ENCODE peak calls at places on chromosomes 11 and 22, in eight cellular contexts. F is heart left ventricle, A is colonic mucosa, M is right atrium auricular region, G is adrenal gland, N is BE2C, K is fibroblast of pulmonary artery, S is gastrocnemius medialis. E is an unnamed sample.

GRCh38 chr11:9825315-9825714 is 161.4 kb downstream of the SWAP70 start:
- DNase-seq in F (no peak), A (no peak), M (no peak), G (no peak), N (no peak), K (peak; percentile 10), S (no peak), E (no peak)

GRCh38 chr11:12066799-12067508 is 43.4 kb upstream of the MICAL2 start:
- DNase-seq in F (no peak), A (peak; percentile 66), M (no peak), G (peak; percentile 58), N (no peak), K (peak; percentile 53), S (peak; percentile 90), E (no peak)

GRCh38 chr11:118078972-118079411 is 2.1 kb downstream of the TMPRSS4 start:
- DNase-seq in F (no peak), A (no peak), M (no peak), G (no peak), N (no peak), K (no peak), S (no peak), E (no peak)

GRCh38 chr22:44139773-44140172 is 41.0 kb upstream of the PARVG start:
- DNase-seq in F (no peak), A (no peak), M (no peak), G (no peak), N (no peak), K (no peak), S (no peak), E (no peak)

GRCh38 chr11:2699185-2699530 is 636 bp downstream of the KCNQ1OT1 start:
- DNase-seq in F (no peak), A (peak; percentile 30), M (no peak), G (peak; percentile 68), N (peak; percentile 21), K (no peak), S (peak; percentile 24), E (peak; percentile 24)

GRCh38 chr11:109123811-109124787 is 297.9 kb upstream of the C11orf87 start:
- DNase-seq in F (peak; percentile 75), A (no peak), M (no peak), G (no peak), N (no peak), K (peak; percentile 35), S (no peak), E (no peak)

GRCh38 chr11:118791961-118792578 is 1.1 kb upstream of the DDX6 start:
- DNase-seq in F (peak; percentile 53), A (peak; percentile 53), M (no peak), G (no peak), N (peak; percentile 30), K (peak; percentile 11), S (peak; percentile 21), E (peak; percentile 69)

GRCh38 chr11:94175545-94175944 is 46.9 kb downstream of the PANX1 start:
- DNase-seq in F (no peak), A (no peak), M (no peak), G (no peak), N (no peak), K (peak; percentile 79), S (no peak), E (no peak)

GRCh38 chr11:116563028-116563712 is 209.6 kb downstream of the BUD13 start:
- DNase-seq in F (peak; percentile 29), A (no peak), M (no peak), G (no peak), N (peak; percentile 59), K (peak; percentile 6), S (peak; percentile 41), E (no peak)

GRCh38 chr11:76153609-76153949 is 52.7 kb downstream of the WNT11 start:
- DNase-seq in F (no peak), A (no peak), M (peak; percentile 76), G (peak; percentile 58), N (no peak), K (peak; percentile 14), S (no peak), E (no peak)

GRCh38 chr22:38727123-38727522 is 21.4 kb downstream of the GTPBP1 start:
- DNase-seq in F (peak; percentile 24), A (no peak), M (no peak), G (no peak), N (no peak), K (no peak), S (no peak), E (no peak)

GRCh38 chr11:2651054-2651617 is 48.7 kb downstream of the KCNQ1OT1 start:
- DNase-seq in F (no peak), A (no peak), M (no peak), G (no peak), N (no peak), K (no peak), S (no peak), E (no peak)

GRCh38 chr22:43312608-43313007 is 30.6 kb downstream of the SCUBE1 start:
- DNase-seq in F (peak; percentile 76), A (no peak), M (no peak), G (no peak), N (no peak), K (no peak), S (no peak), E (no peak)

GRCh38 chr11:74819400-74819799 is 70.8 kb downstream of the RNF169 start:
- DNase-seq in F (no peak), A (no peak), M (no peak), G (no peak), N (no peak), K (peak; percentile 49), S (no peak), E (no peak)

GRCh38 chr22:48566741-48567140 is 1260.9 kb downstream of the BRD1 start:
- DNase-seq in F (peak; percentile 15), A (no peak), M (no peak), G (no peak), N (no peak), K (no peak), S (no peak), E (no peak)

GRCh38 chr11:94938399-94939055 is 34.8 kb downstream of the CWC15 start:
- DNase-seq in F (peak; percentile 89), A (no peak), M (peak; percentile 69), G (peak; percentile 96), N (no peak), K (peak; percentile 86), S (peak; percentile 67), E (no peak)

GRCh38 chr11:121892131-121892681 is 223.8 kb downstream of the BLID start:
- DNase-seq in F (peak; percentile 30), A (no peak), M (no peak), G (no peak), N (peak; percentile 54), K (peak; percentile 93), S (peak; percentile 23), E (no peak)

GRCh38 chr11:62601114-62601363 is 626 bp downstream of the MTA2 start:
- DNase-seq in F (no peak), A (peak; percentile 54), M (no peak), G (peak; percentile 73), N (no peak), K (peak; percentile 18), S (no peak), E (peak; percentile 74)

GRCh38 chr11:66543263-66544107 is 2.4 kb downstream of the ZDHHC24 start:
- DNase-seq in F (peak; percentile 44), A (peak; percentile 35), M (no peak), G (peak; percentile 85), N (peak; percentile 92), K (peak; percentile 61), S (no peak), E (peak; percentile 85)
- H3K4me3 ChIP-seq in F (no peak overlapping the region), A (no peak overlapping the region), M (no peak overlapping the region), G (no peak overlapping the region), N (peak overlapping the region; percentile 33), K (no peak overlapping the region), S (no peak overlapping the region), E (peak overlapping the region; percentile 29)

GRCh38 chr11:43686207-43686606 is 5.7 kb downstream of the HSD17B12 start:
- DNase-seq in F (no peak), A (no peak), M (no peak), G (no peak), N (no peak), K (no peak), S (no peak), E (no peak)

GRCh38 chr11:43681543-43681942 is 1.0 kb downstream of the HSD17B12 start:
- DNase-seq in F (no peak), A (no peak), M (no peak), G (no peak), N (no peak), K (peak; percentile 36), S (no peak), E (no peak)

GRCh38 chr11:43687120-43687791 is 6.7 kb downstream of the HSD17B12 start:
- DNase-seq in F (peak; percentile 77), A (peak; percentile 21), M (peak; percentile 77), G (peak; percentile 72), N (no peak), K (peak; percentile 86), S (peak; percentile 82), E (no peak)

GRCh38 chr11:43689167-43689566 is 8.6 kb downstream of the HSD17B12 start:
- DNase-seq in F (no peak), A (no peak), M (no peak), G (no peak), N (no peak), K (no peak), S (no peak), E (no peak)

DNA sequence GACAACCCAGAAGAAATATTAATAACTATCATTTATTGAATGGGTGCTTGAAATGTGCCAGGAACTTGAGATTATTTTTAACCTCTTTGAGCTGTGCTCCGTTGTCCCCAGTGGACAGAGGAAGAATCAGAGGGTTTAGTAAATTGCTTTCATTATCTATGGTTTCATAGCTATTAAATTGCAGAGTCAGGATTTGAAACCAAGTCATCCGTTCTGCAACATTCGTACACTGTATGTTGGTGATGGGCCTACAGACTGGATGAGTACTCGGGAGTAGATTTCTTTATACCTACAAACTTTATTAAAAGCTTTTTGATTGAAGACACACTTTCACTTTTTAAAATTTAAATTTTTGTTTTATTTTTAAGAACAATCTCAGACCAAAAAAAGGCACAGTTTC is 4.9 kb downstream of the HSD17B12 start:
- DNase-seq in F (no peak), A (no peak), M (no peak), G (no peak), N (no peak), K (no peak), S (no peak), E (no peak)
- TF ChIP-seq CTCF in F (no peak), A (no peak), M (no peak), G (no peak), N (no peak), K (peak; percentile 12), S (no peak), E (no peak)

GRCh38 chr11:21656065-21656464 is 536.8 kb upstream of the ANO5 start:
- DNase-seq in F (no peak), A (no peak), M (no peak), G (no peak), N (no peak), K (no peak), S (no peak), E (no peak)
- H3K4me3 ChIP-seq in F (no peak overlapping the region), A (no peak overlapping the region), M (no peak overlapping the region), G (no peak overlapping the region), N (no peak overlapping the region), K (no peak overlapping the region), S (no peak overlapping the region), E (no peak overlapping the region)

DNA sequence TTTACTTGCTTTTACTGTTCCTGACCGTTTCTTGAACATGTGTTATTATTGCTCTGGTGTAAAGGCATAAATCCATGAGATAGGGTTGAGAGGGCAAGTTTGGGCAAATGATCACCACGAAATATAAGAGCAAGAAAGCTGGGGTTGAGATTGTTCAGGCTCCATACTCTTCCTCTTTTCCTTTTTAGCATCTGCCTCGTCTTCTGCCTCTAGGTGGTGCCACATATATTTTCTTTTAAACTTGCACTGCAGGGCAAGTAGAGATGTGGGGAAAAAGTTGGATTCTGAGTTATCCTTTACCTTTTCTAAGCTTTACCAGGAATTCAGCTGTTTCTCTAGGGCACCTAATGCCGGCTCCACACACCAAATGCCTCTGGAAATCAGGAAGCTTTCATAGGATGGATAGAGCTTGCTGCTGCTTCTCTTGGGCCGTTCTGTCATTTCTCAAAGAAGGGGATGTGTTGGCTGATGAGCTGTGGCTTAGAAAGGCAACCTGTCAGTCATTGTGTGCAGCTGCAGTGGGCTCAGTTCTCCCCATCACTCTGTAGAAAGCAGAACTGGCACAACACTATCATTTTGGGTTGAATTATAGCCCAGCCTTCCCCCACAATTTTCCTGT is 98.2 kb downstream of the LDLRAD3 start:
- DNase-seq in F (no peak), A (no peak), M (no peak), G (no peak), N (no peak), K (peak; percentile 44), S (no peak), E (no peak)
- TF ChIP-seq CTCF in F (peak; percentile 40), A (no peak), M (no peak), G (peak; percentile 37), N (peak; percentile 33), K (peak; percentile 71), S (no peak), E (peak; percentile 57)

E was measured in GM06990.